ENCODE peak calls at places on chromosomes 5 and 9, in nine cellular contexts. I is activated CD8-positive, alpha-beta memory T cell treated with anti-CD3 and anti-CD28 coated beads, Interleukin-2, amount 50 U/mL, for 48 hours; F is progenitor cell of endocrine pancreas; E is C1 segment of cervical spinal cord; G is NCI-H146; Q is NCI-H446 treated with DMSO at 0.1 percent for 48 hours; X is Karpas-422; D is lower leg skin; Y is astrocyte of the spinal cord. U is an unnamed sample.
A peak's percentile ranks its signal among the peaks of the same experiment; 100 is the strongest.

GRCh38 chr5:43019615-43020293 is 20.4 kb downstream of the ANXA2R start:
- DNase-seq in F (no peak), X (peak; percentile 95), I (peak; percentile 85), E (no peak), Y (peak; percentile 90), D (peak; percentile 93), G (peak; percentile 48), Q (no peak), U (peak; percentile 94)

GRCh38 chr5:96335873-96336272 is 97.2 kb downstream of the PCSK1 start:
- DNase-seq in I (no peak), E (no peak), Y (no peak), X (no peak), D (no peak), Q (no peak), F (no peak), G (no peak), U (no peak)

GRCh38 chr5:60287174-60287771 is 393.7 kb upstream of the PDE4D start:
- DNase-seq in E (peak; percentile 1), X (peak; percentile 93), F (no peak), D (no peak), Q (peak; percentile 56), Y (peak; percentile 71), G (peak; percentile 42), I (no peak), U (peak; percentile 70)

GRCh38 chr5:171596391-171596878 is 177.0 kb downstream of the FGF18 start:
- DNase-seq in D (peak; percentile 85), X (no peak), I (no peak), E (no peak), Y (peak; percentile 80), F (no peak), Q (peak; percentile 94), G (no peak), U (no peak)

GRCh38 chr9:93107825-93108161 is 11.8 kb downstream of the CARD19 start:
- DNase-seq in E (no peak), F (no peak), X (no peak), G (no peak), Q (no peak), D (peak; percentile 59), I (no peak), Y (no peak), U (no peak)

GRCh38 chr5:31396611-31397295 is 135.1 kb downstream of the DROSHA start:
- DNase-seq in F (no peak), I (no peak), G (no peak), X (no peak), Y (no peak), D (no peak), Q (no peak), E (no peak), U (no peak)

GRCh38 chr9:127539259-127539981 is 72.7 kb upstream of the STXBP1 start:
- DNase-seq in G (no peak), F (no peak), X (no peak), Q (no peak), D (no peak), E (no peak), Y (no peak), I (no peak), U (no peak)

GRCh38 chr9:122536138-122536537 is 9.0 kb upstream of the OR1N1 start:
- DNase-seq in G (no peak), X (no peak), E (no peak), I (no peak), D (no peak), F (no peak), Y (no peak), Q (no peak), U (no peak)

GRCh38 chr5:134247825-134248224 is 22.0 kb upstream of the PPP2CA start:
- DNase-seq in Y (no peak), D (no peak), X (no peak), Q (no peak), E (no peak), F (no peak), G (no peak), I (no peak), U (no peak)

GRCh38 chr9:10045598-10045997 is 567.2 kb downstream of the PTPRD start:
- DNase-seq in E (no peak), I (no peak), G (peak; percentile 62), F (no peak), X (peak; percentile 48), Q (peak; percentile 75), D (no peak), Y (peak; percentile 37), U (peak; percentile 40)

GRCh38 chr9:114030364-114030763 is 47.7 kb downstream of the AMBP start:
- DNase-seq in Q (no peak), I (peak; percentile 25), D (peak; percentile 81), F (no peak), X (no peak), E (no peak), G (no peak), Y (no peak), U (no peak)

GRCh38 chr5:59540366-59540765 is 353.2 kb downstream of the PDE4D start:
- DNase-seq in X (no peak), E (peak; percentile 44), Q (peak; percentile 65), I (no peak), G (peak; percentile 72), Y (no peak), F (no peak), D (no peak), U (peak; percentile 92)

GRCh38 chr9:38443181-38443580 is 18.9 kb upstream of the IGFBPL1 start:
- DNase-seq in F (no peak), I (no peak), D (no peak), E (no peak), G (peak; percentile 16), Y (peak; percentile 14), Q (no peak), X (no peak), U (no peak)

GRCh38 chr5:83924171-83924570 is 203.5 kb upstream of the HAPLN1 start:
- DNase-seq in X (no peak), Q (no peak), E (no peak), Y (peak; percentile 92), G (no peak), I (no peak), F (no peak), D (no peak), U (no peak)

GRCh38 chr5:19928556-19929421 is 59.2 kb downstream of the CDH18 start:
- DNase-seq in G (no peak), X (no peak), E (no peak), F (no peak), D (no peak), I (no peak), Y (peak; percentile 81), Q (peak; percentile 92), U (peak; percentile 2)

GRCh38 chr5:92741906-92742305 is 839.1 kb downstream of the NR2F1-AS1 start:
- DNase-seq in G (no peak), E (no peak), F (no peak), I (no peak), Y (no peak), X (no peak), Q (no peak), D (no peak), U (no peak)

GRCh38 chr5:98458004-98458403 is 315.5 kb upstream of the RGMB start:
- DNase-seq in E (no peak), F (no peak), G (no peak), Y (peak; percentile 92), D (no peak), X (no peak), Q (no peak), I (no peak), U (no peak)

GRCh38 chr5:21918451-21918850 is 934.7 kb downstream of the CDH12 start:
- DNase-seq in G (no peak), E (no peak), F (no peak), Y (no peak), X (no peak), Q (no peak), I (no peak), D (no peak), U (no peak)

GRCh38 chr5:108266235-108266634 is 115.7 kb downstream of the FBXL17 start:
- DNase-seq in I (no peak), G (no peak), X (no peak), D (no peak), E (no peak), Y (no peak), F (no peak), Q (no peak), U (no peak)

GRCh38 chr9:133406480-133407307 is 11.1 kb downstream of the REXO4 start:
- DNase-seq in Y (peak; percentile 71), F (peak; percentile 68), G (peak; percentile 40), X (peak; percentile 92), I (peak; percentile 94), E (peak; percentile 18), D (peak; percentile 92), Q (no peak), U (peak; percentile 18)

GRCh38 chr5:150488519-150489357 is 19.2 kb upstream of the NDST1 start:
- DNase-seq in Y (peak; percentile 68), F (no peak), X (no peak), Q (no peak), G (no peak), D (no peak), I (no peak), E (peak; percentile 84), U (no peak)

GRCh38 chr5:122093415-122093814 is 15.4 kb upstream of the LOX start:
- DNase-seq in X (no peak), E (no peak), F (no peak), D (no peak), I (no peak), Y (peak; percentile 81), Q (no peak), G (no peak), U (no peak)

GRCh38 chr9:84070590-84070989 is 90.0 kb downstream of the RMI1 start:
- DNase-seq in I (no peak), D (no peak), G (no peak), X (no peak), F (no peak), E (no peak), Q (no peak), Y (no peak), U (no peak)

GRCh38 chr5:136308396-136308795 is 56.9 kb downstream of the TRPC7 start:
- DNase-seq in X (no peak), Q (no peak), G (no peak), D (peak; percentile 34), F (no peak), I (no peak), Y (no peak), E (no peak), U (no peak)

GRCh38 chr5:28473531-28474107 is 1435.2 kb upstream of the CDH9 start:
- DNase-seq in Y (peak; percentile 35), I (no peak), E (no peak), Q (no peak), X (peak; percentile 70), F (no peak), D (no peak), G (peak; percentile 31), U (no peak)

GRCh38 chr5:95631991-95632675 is 12.2 kb downstream of the GPR150 start:
- DNase-seq in X (peak; percentile 50), Y (peak; percentile 28), F (no peak), G (no peak), Q (no peak), E (no peak), D (no peak), I (peak; percentile 78), U (no peak)

GRCh38 chr9:132663851-132664250 is 5.9 kb downstream of the DDX31 start:
- DNase-seq in G (no peak), D (no peak), X (no peak), E (no peak), F (no peak), Q (no peak), Y (no peak), I (no peak), U (no peak)

U was measured in COR-L47.